ENCODE peak calls at places on chromosomes 2 and 18, in seven cellular contexts. J is T-cell; Z is NT2/D1; Y is stimulated activated CD4-positive, alpha-beta T cell treated with anti-CD3 and anti-CD28 coated beads, Interleukin-4, amount 100 ng/mL, for 48 hours; S is PC-3; L is T1000; H is NCI-H345. A is an unnamed sample.

GRCh38 chr2:231512222-231512621 is 18.0 kb downstream of the NMUR1 start:
- DNase-seq in J (no peak), H (no peak), Z (no peak), Y (no peak), S (no peak), L (no peak), A (no peak)

GRCh38 chr2:107542314-107542740 is 284.4 kb upstream of the RGPD4 start:
- DNase-seq in Y (no peak), J (no peak), H (no peak), L (no peak), S (no peak), Z (no peak), A (no peak)

GRCh38 chr2:20507166-20507692 is 60.4 kb downstream of the RHOB start:
- DNase-seq in L (no peak), Y (peak; percentile 15), S (peak; percentile 37), H (no peak), J (no peak), Z (no peak), A (no peak)

GRCh38 chr2:149598014-149598395 is 10.4 kb upstream of the MMADHC start:
- DNase-seq in S (no peak), H (no peak), L (no peak), J (no peak), Z (no peak), Y (no peak), A (no peak)

GRCh38 chr2:39658371-39658770 is 7.3 kb upstream of the TMEM178A start:
- DNase-seq in S (no peak), Z (no peak), L (no peak), H (no peak), J (no peak), Y (no peak), A (no peak)

GRCh38 chr2:147913701-147914480 is 69.1 kb downstream of the ACVR2A start:
- DNase-seq in Y (no peak), S (no peak), H (peak; percentile 2), Z (no peak), L (no peak), J (no peak), A (no peak)

GRCh38 chr2:189153608-189154007 is 26.0 kb downstream of the COL5A2 start:
- DNase-seq in Y (no peak), S (no peak), Z (no peak), L (no peak), H (no peak), J (no peak), A (no peak)

GRCh38 chr2:20050104-20050711 is 1.2 kb downstream of the LAPTM4A start:
- DNase-seq in Z (no peak), S (peak; percentile 82), J (peak; percentile 36), Y (no peak), H (peak; percentile 89), L (no peak), A (no peak)

GRCh38 chr2:126656311-126657145 is 570 bp downstream of the GYPC start:
- DNase-seq in Z (no peak), J (peak; percentile 33), H (no peak), S (no peak), Y (no peak), L (peak; percentile 14), A (peak; percentile 25)

GRCh38 chr2:187383043-187383800 is 64.8 kb downstream of the CALCRL start:
- DNase-seq in H (no peak), Z (no peak), L (no peak), Y (no peak), S (no peak), J (no peak), A (no peak)

GRCh38 chr18:59921384-59921891 is 21.6 kb downstream of the PMAIP1 start:
- DNase-seq in H (no peak), Z (no peak), L (no peak), J (no peak), S (peak; percentile 59), Y (peak; percentile 50), A (peak; percentile 36)

GRCh38 chr2:196131949-196132925 is 39.1 kb downstream of the STK17B start:
- DNase-seq in L (no peak), J (peak; percentile 47), H (no peak), Y (peak; percentile 34), Z (no peak), S (no peak), A (peak; percentile 73)

GRCh38 chr2:191202209-191202721 is 42.9 kb upstream of the MYO1B start:
- DNase-seq in L (no peak), J (no peak), Y (no peak), S (peak; percentile 23), H (no peak), Z (no peak), A (no peak)

GRCh38 chr2:27721884-27722485 is 49.5 kb upstream of the MRPL33 start:
- DNase-seq in L (no peak), S (no peak), J (no peak), Y (no peak), H (no peak), Z (no peak), A (no peak)

GRCh38 chr2:178914259-178914849 is 107.1 kb upstream of the TTN start:
- DNase-seq in S (peak; percentile 92), J (peak; percentile 58), Z (peak; percentile 71), H (peak; percentile 83), L (peak; percentile 43), Y (peak; percentile 60), A (peak; percentile 68)

GRCh38 chr2:119950966-119951365 is 61.9 kb upstream of the EPB41L5 start:
- DNase-seq in L (no peak), Y (no peak), J (no peak), Z (no peak), H (no peak), S (no peak), A (no peak)

GRCh38 chr2:231198291-231199173 is at the start of gene ARMC9:
- DNase-seq in L (peak; percentile 72), J (peak; percentile 60), Y (peak; percentile 71), S (peak; percentile 72), Z (peak; percentile 70), H (peak; percentile 85), A (peak; percentile 89)

GRCh38 chr2:23631391-23631790 is 246.4 kb downstream of the KLHL29 start:
- DNase-seq in S (no peak), J (no peak), L (no peak), Z (no peak), H (no peak), Y (no peak), A (no peak)

GRCh38 chr18:56900195-56901094 is 246.4 kb upstream of the BOD1L2 start:
- DNase-seq in J (no peak), L (no peak), H (no peak), Y (no peak), Z (no peak), S (no peak), A (no peak)

GRCh38 chr2:186518945-186519344 is 32.9 kb downstream of the ZC3H15 start:
- DNase-seq in S (no peak), Z (no peak), L (no peak), J (no peak), Y (no peak), H (no peak), A (no peak)

GRCh38 chr18:23053756-23054457 is 81.4 kb upstream of the CABLES1 start:
- DNase-seq in S (peak; percentile 57), Z (peak; percentile 44), Y (no peak), L (no peak), J (no peak), H (no peak), A (no peak)

GRCh38 chr2:23905155-23905554 is 21.8 kb downstream of the ATAD2B start:
- DNase-seq in S (no peak), L (no peak), H (no peak), Z (no peak), J (no peak), Y (no peak), A (no peak)

GRCh38 chr18:76859474-76860339 is 37.4 kb downstream of the ZNF236 start:
- DNase-seq in H (no peak), J (no peak), Y (peak; percentile 15), S (no peak), Z (no peak), L (no peak), A (no peak)

GRCh38 chr2:11680181-11680900 is 10.3 kb upstream of the NTSR2 start:
- DNase-seq in H (no peak), S (no peak), Z (no peak), J (no peak), L (no peak), Y (no peak), A (no peak)

GRCh38 chr2:207863345-207863744 is 93.6 kb upstream of the FZD5 start:
- DNase-seq in Y (no peak), L (no peak), H (no peak), S (peak; percentile 9), J (no peak), Z (no peak), A (no peak)

GRCh38 chr2:104033399-104033798 is 820.5 kb upstream of the POU3F3 start:
- DNase-seq in L (no peak), S (peak; percentile 36), J (no peak), Z (peak; percentile 33), H (peak; percentile 47), Y (no peak), A (no peak)

GRCh38 chr2:198957183-198957582 is 500.6 kb downstream of the SATB2 start:
- DNase-seq in S (no peak), L (no peak), J (no peak), Z (no peak), Y (no peak), H (no peak), A (no peak)

GRCh38 chr2:198596985-198597384 is 792.6 kb downstream of the PLCL1 start:
- DNase-seq in J (no peak), Z (no peak), S (no peak), L (no peak), Y (no peak), H (no peak), A (no peak)

GRCh38 chr2:129908721-129909373 is 70.6 kb upstream of the RAB6C start:
- DNase-seq in S (no peak), Z (no peak), H (no peak), Y (no peak), J (no peak), L (no peak), A (no peak)

GRCh38 chr2:70978388-70979357 is at the start of gene ANKRD53:
- DNase-seq in S (no peak), H (peak; percentile 67), J (no peak), Y (no peak), L (no peak), Z (no peak), A (peak; percentile 51)

GRCh38 chr18:53131001-53131400 is 791.0 kb downstream of the DCC start:
- DNase-seq in H (no peak), Z (no peak), Y (no peak), L (no peak), S (no peak), J (no peak), A (no peak)

GRCh38 chr2:149100739-149101699 is 62.5 kb downstream of the LYPD6B start:
- DNase-seq in J (no peak), H (no peak), S (no peak), Z (no peak), Y (no peak), L (no peak), A (no peak)

GRCh38 chr2:227482638-227483340 is 10.8 kb downstream of the AGFG1 start:
- DNase-seq in H (no peak), Y (no peak), L (no peak), S (peak; percentile 15), Z (no peak), J (no peak), A (no peak)